ENCODE peak calls at places on chromosomes 13 and 19, in seven cellular contexts. G is adrenal gland, U is pancreas, M is PC-3, H is A673, I is A549, C is left ventricle myocardium inferior. N is an unnamed sample.

GRCh38 chr13:72205773-72206172 is 338.8 kb upstream of the DACH1 start:
- DNase-seq in G (no peak), U (no peak), M (peak; percentile 69), H (no peak), I (no peak), C (no peak), N (no peak)

GRCh38 chr19:44753932-44754742 is 5.6 kb downstream of the BCL3 start:
- DNase-seq in G (peak; percentile 93), U (peak; percentile 93), M (peak; percentile 74), H (peak; percentile 50), I (peak; percentile 90), C (peak; percentile 96), N (peak; percentile 79)

GRCh38 chr19:19142347-19142746 is 4.1 kb upstream of the TMEM161A start:
- DNase-seq in G (no peak), U (no peak), M (no peak), H (no peak), I (no peak), C (no peak), N (no peak)

GRCh38 chr13:73300718-73301425 is 242.1 kb downstream of the KLF5 start:
- DNase-seq in G (no peak), U (no peak), M (no peak), H (no peak), I (peak; percentile 25), C (no peak), N (no peak)

GRCh38 chr19:35643255-35644205 is 2.0 kb downstream of the ETV2 start:
- DNase-seq in G (peak; percentile 90), U (peak; percentile 93), M (peak; percentile 72), H (peak; percentile 93), I (peak; percentile 94), C (peak; percentile 81), N (peak; percentile 82)

GRCh38 chr19:5339470-5339949 is 1.1 kb downstream of the PTPRS start:
- DNase-seq in G (no peak), U (peak; percentile 42), M (no peak), H (peak; percentile 24), I (no peak), C (no peak), N (peak; percentile 34)

GRCh38 chr13:42409061-42409460 is 137.1 kb downstream of the AKAP11 start:
- DNase-seq in G (no peak), U (no peak), M (no peak), H (no peak), I (no peak), C (no peak), N (no peak)

GRCh38 chr13:30345426-30346100 is 38.2 kb upstream of the KATNAL1 start:
- DNase-seq in G (no peak), U (no peak), M (no peak), H (no peak), I (no peak), C (no peak), N (no peak)

GRCh38 chr13:46830405-46831005 is 33.5 kb upstream of the ESD start:
- DNase-seq in G (no peak), U (no peak), M (no peak), H (no peak), I (no peak), C (no peak), N (no peak)

GRCh38 chr19:3046621-3047306 is 15.5 kb downstream of the TLE5 start:
- DNase-seq in G (no peak), U (peak; percentile 72), M (no peak), H (peak; percentile 72), I (no peak), C (no peak), N (peak; percentile 26)

GRCh38 chr19:14446336-14447036 is 13.4 kb downstream of the PKN1 start:
- DNase-seq in G (no peak), U (no peak), M (no peak), H (no peak), I (no peak), C (no peak), N (no peak)

GRCh38 chr13:24997367-24997967 is 98.5 kb upstream of the PABPC3 start:
- DNase-seq in G (no peak), U (no peak), M (peak; percentile 64), H (peak; percentile 67), I (peak; percentile 35), C (no peak), N (peak; percentile 88)

GRCh38 chr13:79290595-79291244 is 115.3 kb downstream of the RBM26 start:
- DNase-seq in G (no peak), U (no peak), M (no peak), H (no peak), I (no peak), C (no peak), N (no peak)

GRCh38 chr19:36771275-36772231 is 1.1 kb downstream of the ZNF850 start:
- DNase-seq in G (peak; percentile 95), U (peak; percentile 57), M (peak; percentile 11), H (peak; percentile 82), I (peak; percentile 60), C (peak; percentile 70), N (peak; percentile 91)

GRCh38 chr13:43129511-43130130 is 106.2 kb downstream of the DNAJC15 start:
- DNase-seq in G (no peak), U (no peak), M (no peak), H (no peak), I (no peak), C (no peak), N (no peak)

GRCh38 chr13:106163426-106163825 is 372.0 kb downstream of the EFNB2 start:
- DNase-seq in G (no peak), U (no peak), M (peak; percentile 68), H (no peak), I (no peak), C (no peak), N (no peak)

GRCh38 chr13:23749288-23749880 is 139.8 kb downstream of the MIPEP start:
- DNase-seq in G (no peak), U (no peak), M (no peak), H (no peak), I (no peak), C (no peak), N (no peak)

GRCh38 chr19:41264581-41265375 is 606 bp downstream of the HNRNPUL1 start:
- DNase-seq in G (peak; percentile 82), U (peak; percentile 69), M (peak; percentile 46), H (peak; percentile 65), I (peak; percentile 56), C (peak; percentile 54), N (peak; percentile 65)

GRCh38 chr19:44740351-44740824 is 8.1 kb upstream of the BCL3 start:
- DNase-seq in G (no peak), U (no peak), M (no peak), H (no peak), I (peak; percentile 88), C (no peak), N (no peak)

GRCh38 chr19:55358943-55359908 is 3.8 kb downstream of the GARIN5B start:
- DNase-seq in G (no peak), U (no peak), M (no peak), H (no peak), I (no peak), C (no peak), N (no peak)

GRCh38 chr13:74210693-74211393 is 76.6 kb upstream of the KLF12 start:
- DNase-seq in G (no peak), U (no peak), M (peak; percentile 61), H (peak; percentile 53), I (peak; percentile 15), C (no peak), N (peak; percentile 87)

GRCh38 chr13:66347718-66348117 is 882.4 kb downstream of the PCDH9 start:
- DNase-seq in G (no peak), U (no peak), M (no peak), H (no peak), I (peak; percentile 9), C (no peak), N (no peak)

GRCh38 chr19:8322638-8322997 is 1.3 kb downstream of the RPS28 start:
- DNase-seq in G (no peak), U (no peak), M (no peak), H (no peak), I (no peak), C (no peak), N (no peak)

GRCh38 chr13:100892981-100893380 is 218.4 kb upstream of the TMTC4 start:
- DNase-seq in G (no peak), U (no peak), M (no peak), H (no peak), I (no peak), C (no peak), N (no peak)

GRCh38 chr19:38892841-38893240 is 6.6 kb downstream of the SIRT2 start:
- DNase-seq in G (no peak), U (no peak), M (no peak), H (no peak), I (no peak), C (no peak), N (no peak)

GRCh38 chr19:4977299-4978174 is 8.6 kb downstream of the KDM4B start:
- DNase-seq in G (peak; percentile 72), U (peak; percentile 66), M (no peak), H (no peak), I (no peak), C (peak; percentile 56), N (peak; percentile 92)

GRCh38 chr19:40663712-40664692 is 26.4 kb downstream of the NUMBL start:
- DNase-seq in G (no peak), U (no peak), M (peak; percentile 26), H (no peak), I (no peak), C (peak; percentile 17), N (peak; percentile 52)

GRCh38 chr19:8352134-8352827 is 9.2 kb upstream of the KANK3 start:
- DNase-seq in G (no peak), U (no peak), M (no peak), H (peak; percentile 85), I (no peak), C (no peak), N (no peak)

GRCh38 chr13:89205856-89206255 is 1534.7 kb downstream of the SLITRK5 start:
- DNase-seq in G (no peak), U (no peak), M (no peak), H (no peak), I (no peak), C (no peak), N (no peak)

DNA sequence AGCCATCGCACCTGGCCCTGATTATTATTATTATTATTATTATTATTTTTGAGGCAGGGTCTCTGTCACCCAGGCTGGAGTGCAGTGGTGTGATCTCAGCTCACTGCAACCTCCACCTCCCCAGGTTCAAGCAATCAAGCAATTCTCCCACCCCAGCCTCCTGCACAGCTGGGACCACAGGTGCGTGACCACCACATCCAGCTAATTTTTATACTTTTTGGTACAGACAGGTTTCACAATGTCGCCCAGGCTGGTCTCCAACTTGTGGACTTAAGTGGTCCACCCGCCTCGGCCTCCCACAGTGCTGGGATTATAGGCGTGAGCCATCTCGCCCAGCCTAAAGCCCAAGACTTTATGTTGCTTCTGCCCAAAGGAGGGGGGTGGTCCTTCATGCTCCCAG is 6.0 kb upstream of the AP1M2 start:
- DNase-seq in G (no peak), U (no peak), M (no peak), H (no peak), I (no peak), C (no peak), N (no peak)
- H3K4me1 ChIP-seq in G (peaks cover 9% of the 10 kb centered on the region), U (no peaks in the 10 kb centered on the region), M (no peaks in the 10 kb centered on the region), H (no peaks in the 10 kb centered on the region), I (no peaks in the 10 kb centered on the region), C (peaks cover 7% of the 10 kb centered on the region), N (peaks cover 11% of the 10 kb centered on the region)

GRCh38 chr19:47720669-47721068 is 7.4 kb downstream of the EHD2 start:
- DNase-seq in G (no peak), U (no peak), M (no peak), H (no peak), I (no peak), C (no peak), N (no peak)
- H3K4me1 ChIP-seq in G (peaks cover 36% of the 10 kb centered on the region), U (peaks cover 12% of the 10 kb centered on the region), M (peaks cover 10% of the 10 kb centered on the region), H (peaks cover 16% of the 10 kb centered on the region), I (peaks cover 62% of the 10 kb centered on the region), C (peaks cover 84% of the 10 kb centered on the region), N (peaks cover 79% of the 10 kb centered on the region)

GRCh38 chr13:48507024-48507423 is 25.9 kb downstream of the RCBTB2 start:
- DNase-seq in G (no peak), U (no peak), M (no peak), H (no peak), I (no peak), C (no peak), N (no peak)
- H3K4me1 ChIP-seq in G (peaks cover 16% of the 10 kb centered on the region), U (no peaks in the 10 kb centered on the region), M (no peaks in the 10 kb centered on the region), H (no peaks in the 10 kb centered on the region), I (no peaks in the 10 kb centered on the region), C (peaks cover 54% of the 10 kb centered on the region), N (peaks cover 8% of the 10 kb centered on the region)

GRCh38 chr13:50618206-50618605 is 225.3 kb downstream of the DLEU7 start:
- DNase-seq in G (no peak), U (no peak), M (no peak), H (no peak), I (no peak), C (no peak), N (no peak)
- H3K4me1 ChIP-seq in G (peaks cover 6% of the 10 kb centered on the region), U (no peaks in the 10 kb centered on the region), M (peaks cover 17% of the 10 kb centered on the region), H (no peaks in the 10 kb centered on the region), I (peaks cover 9% of the 10 kb centered on the region), C (peaks cover 8% of the 10 kb centered on the region), N (peaks cover 13% of the 10 kb centered on the region)

N was measured in adipocyte.